ENCODE peak calls at places on chromosome 9, in six cellular contexts. Y, I, U, Z, E and K are unnamed samples.

GRCh38 chr9:111945216-111945615 is 48.6 kb downstream of the UGCG start:
- DNase-seq in Y (no peak), I (no peak), U (no peak), Z (peak), E (no peak), K (no peak)

GRCh38 chr9:116238225-116238624 is 84.6 kb downstream of the PAPPA start:
- DNase-seq in Y (no peak), I (peak), U (no peak), Z (no peak), E (no peak), K (no peak)

GRCh38 chr9:133973111-133973790 is 18.9 kb downstream of the VAV2 start:
- DNase-seq in Y (no peak), I (no peak), U (no peak), Z (no peak), E (no peak), K (no peak)

GRCh38 chr9:85859751-85860150 is 81.2 kb upstream of the NAA35 start:
- DNase-seq in Y (no peak), I (no peak), U (no peak), Z (no peak), E (no peak), K (no peak)

GRCh38 chr9:122221223-122221811 is 7.4 kb downstream of the LHX6 start:
- DNase-seq in Y (peak), I (no peak), U (no peak), Z (no peak), E (peak), K (peak)

GRCh38 chr9:124257070-124257864 is 482 bp upstream of the NEK6 start:
- DNase-seq in Y (no peak), I (no peak), U (no peak), Z (peak), E (peak), K (no peak)

GRCh38 chr9:127586537-127586936 is 25.5 kb upstream of the STXBP1 start:
- DNase-seq in Y (peak), I (peak), U (peak), Z (peak), E (peak), K (peak)

GRCh38 chr9:93675336-93676150 is 99.2 kb downstream of the PHF2 start:
- DNase-seq in Y (no peak), I (no peak), U (no peak), Z (no peak), E (peak), K (peak)

GRCh38 chr9:14111670-14112069 is 202.3 kb downstream of the NFIB start:
- DNase-seq in Y (no peak), I (no peak), U (no peak), Z (peak), E (no peak), K (no peak)

GRCh38 chr9:129143461-129143927 is 32.3 kb downstream of the PTPA start:
- DNase-seq in Y (peak), I (no peak), U (peak), Z (peak), E (no peak), K (peak)

GRCh38 chr9:88280816-88281382 is 107.3 kb upstream of the SPIN1 start:
- DNase-seq in Y (no peak), I (no peak), U (no peak), Z (no peak), E (peak), K (peak)

GRCh38 chr9:133148351-133149129 is 15.2 kb downstream of the GBGT1 start:
- DNase-seq in Y (no peak), I (peak), U (no peak), Z (peak), E (peak), K (no peak)

GRCh38 chr9:71552480-71552879 is 215.8 kb downstream of the CEMIP2 start:
- DNase-seq in Y (no peak), I (no peak), U (no peak), Z (no peak), E (peak), K (peak)

GRCh38 chr9:16426716-16427115 is 443.8 kb downstream of the BNC2 start:
- DNase-seq in Y (no peak), I (no peak), U (no peak), Z (no peak), E (no peak), K (no peak)

GRCh38 chr9:22216730-22217160 is 207.6 kb upstream of the CDKN2B start:
- DNase-seq in Y (peak), I (no peak), U (no peak), Z (no peak), E (no peak), K (no peak)

GRCh38 chr9:124110307-124110915 is 98.8 kb downstream of the LHX2 start:
- DNase-seq in Y (peak), I (peak), U (peak), Z (peak), E (peak), K (peak)

GRCh38 chr9:107294756-107295155 is 11.7 kb downstream of the RAD23B start:
- DNase-seq in Y (no peak), I (no peak), U (no peak), Z (no peak), E (no peak), K (no peak)

GRCh38 chr9:134661299-134661698 is 19.7 kb downstream of the COL5A1 start:
- DNase-seq in Y (no peak), I (no peak), U (no peak), Z (no peak), E (no peak), K (no peak)

GRCh38 chr9:6444108-6444507 is 31.1 kb downstream of the UHRF2 start:
- DNase-seq in Y (no peak), I (no peak), U (no peak), Z (no peak), E (no peak), K (no peak)

GRCh38 chr9:111959468-111959941 is 62.9 kb downstream of the UGCG start:
- DNase-seq in Y (peak), I (peak), U (no peak), Z (peak), E (no peak), K (no peak)

GRCh38 chr9:131393622-131394463 is at the start of gene PRRC2B:
- DNase-seq in Y (peak), I (peak), U (peak), Z (peak), E (peak), K (peak)

GRCh38 chr9:38380230-38380871 is 12.2 kb upstream of the ALDH1B1 start:
- DNase-seq in Y (peak), I (no peak), U (no peak), Z (no peak), E (no peak), K (no peak)

GRCh38 chr9:32502459-32502858 is 23.5 kb downstream of the RIGI start:
- DNase-seq in Y (no peak), I (no peak), U (no peak), Z (peak), E (no peak), K (no peak)

GRCh38 chr9:134514503-134514902 is 127.1 kb upstream of the COL5A1 start:
- DNase-seq in Y (no peak), I (no peak), U (no peak), Z (no peak), E (no peak), K (no peak)

GRCh38 chr9:135130266-135130976 is 43.0 kb downstream of the OLFM1 start:
- DNase-seq in Y (no peak), I (no peak), U (peak), Z (no peak), E (no peak), K (no peak)

GRCh38 chr9:112348993-112349333 is 15.5 kb upstream of the PTBP3 start:
- DNase-seq in Y (no peak), I (no peak), U (no peak), Z (no peak), E (no peak), K (no peak)

GRCh38 chr9:124298646-124299235 is 41.0 kb downstream of the NEK6 start:
- DNase-seq in Y (peak), I (no peak), U (no peak), Z (no peak), E (no peak), K (no peak)

GRCh38 chr9:134164879-134165278 is 515 bp upstream of the RNU6ATAC start:
- DNase-seq in Y (no peak), I (no peak), U (no peak), Z (no peak), E (no peak), K (no peak)

GRCh38 chr9:107639426-107639825 is 149.9 kb upstream of the KLF4 start:
- DNase-seq in Y (no peak), I (no peak), U (no peak), Z (peak), E (no peak), K (no peak)

GRCh38 chr9:113589890-113590289 is 126.4 kb downstream of the RGS3 start:
- DNase-seq in Y (peak), I (no peak), U (no peak), Z (peak), E (no peak), K (no peak)

GRCh38 chr9:71767421-71768321 is 642 bp downstream of the CEMIP2 start:
- DNase-seq in Y (no peak), I (no peak), U (peak), Z (peak), E (peak), K (peak)

GRCh38 chr9:132614324-132614723 is 31.9 kb downstream of the BARHL1 start:
- DNase-seq in Y (no peak), I (no peak), U (no peak), Z (no peak), E (no peak), K (no peak)

DNA sequence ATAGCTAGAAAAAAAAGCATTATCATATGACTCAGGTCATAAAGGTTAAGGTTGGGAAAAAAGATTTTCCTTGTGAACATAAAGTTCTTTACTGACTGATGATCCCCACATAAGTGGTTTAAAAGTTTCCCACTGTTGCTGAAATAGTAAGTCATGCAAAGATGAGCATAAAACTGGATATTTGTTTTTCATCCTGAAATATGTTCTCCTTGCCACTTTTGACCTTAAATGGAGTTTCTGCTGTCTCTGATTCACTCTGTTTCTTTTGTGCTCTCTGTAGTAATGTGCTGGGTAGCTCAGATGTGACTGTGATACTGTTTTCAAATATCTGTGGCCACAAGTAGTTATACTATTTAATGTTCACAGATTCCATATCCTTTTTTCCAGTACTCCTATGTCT is 162.5 kb upstream of the GAS1 start:
- DNase-seq in Y (no peak), I (no peak), U (no peak), Z (no peak), E (no peak), K (no peak)
- TF ChIP-seq JUN in Y (no peak), I (no peak), U (no peak), Z (no peak), E (no peak), K (no peak)

DNA sequence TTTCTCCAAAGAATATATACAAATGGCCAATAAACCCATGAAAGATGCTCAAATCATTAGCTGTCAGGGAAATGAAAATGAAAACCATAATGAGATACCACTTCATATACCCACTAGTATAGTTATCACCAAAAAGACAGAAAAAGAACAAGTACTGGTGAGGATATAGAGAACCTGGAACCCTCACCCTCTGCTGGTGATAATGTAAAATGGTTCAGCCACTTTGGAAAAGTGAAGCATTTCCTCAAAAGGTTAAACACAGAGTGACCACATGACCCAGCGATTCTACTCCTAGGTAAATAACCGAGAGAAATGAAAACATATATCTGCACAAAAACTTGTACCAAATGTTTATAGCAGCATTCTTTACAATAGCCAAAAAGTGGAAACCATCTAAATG is 72.0 kb downstream of the HSD17B3 start:
- DNase-seq in Y (no peak), I (no peak), U (peak), Z (no peak), E (no peak), K (no peak)
- TF ChIP-seq JUN in Y (no peak), I (no peak), U (no peak), Z (no peak), E (no peak), K (no peak)

DNA sequence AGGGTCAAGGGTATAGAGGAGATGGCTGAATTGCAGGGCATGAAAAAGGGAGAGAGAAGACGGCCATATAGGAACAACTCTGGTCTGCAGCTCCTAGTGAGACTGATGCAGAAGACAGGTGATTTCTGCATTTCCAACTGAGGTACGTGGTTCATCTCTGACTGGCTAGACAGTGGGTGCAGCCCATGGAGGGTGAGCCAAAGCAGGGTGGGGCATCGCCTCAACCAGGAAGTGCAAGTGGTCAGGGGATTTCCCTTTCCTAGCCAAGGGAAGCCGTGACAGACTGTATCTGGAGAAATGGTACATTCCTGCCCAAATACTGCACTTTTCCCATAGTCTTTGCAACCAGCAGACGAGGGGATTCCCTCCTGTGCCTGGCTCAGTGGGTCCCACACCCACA is 22.6 kb upstream of the GNAQ start:
- DNase-seq in Y (no peak), I (no peak), U (no peak), Z (no peak), E (no peak), K (no peak)
- TF ChIP-seq JUN in Y (no peak), I (no peak), U (no peak), Z (no peak), E (no peak), K (no peak)

DNA sequence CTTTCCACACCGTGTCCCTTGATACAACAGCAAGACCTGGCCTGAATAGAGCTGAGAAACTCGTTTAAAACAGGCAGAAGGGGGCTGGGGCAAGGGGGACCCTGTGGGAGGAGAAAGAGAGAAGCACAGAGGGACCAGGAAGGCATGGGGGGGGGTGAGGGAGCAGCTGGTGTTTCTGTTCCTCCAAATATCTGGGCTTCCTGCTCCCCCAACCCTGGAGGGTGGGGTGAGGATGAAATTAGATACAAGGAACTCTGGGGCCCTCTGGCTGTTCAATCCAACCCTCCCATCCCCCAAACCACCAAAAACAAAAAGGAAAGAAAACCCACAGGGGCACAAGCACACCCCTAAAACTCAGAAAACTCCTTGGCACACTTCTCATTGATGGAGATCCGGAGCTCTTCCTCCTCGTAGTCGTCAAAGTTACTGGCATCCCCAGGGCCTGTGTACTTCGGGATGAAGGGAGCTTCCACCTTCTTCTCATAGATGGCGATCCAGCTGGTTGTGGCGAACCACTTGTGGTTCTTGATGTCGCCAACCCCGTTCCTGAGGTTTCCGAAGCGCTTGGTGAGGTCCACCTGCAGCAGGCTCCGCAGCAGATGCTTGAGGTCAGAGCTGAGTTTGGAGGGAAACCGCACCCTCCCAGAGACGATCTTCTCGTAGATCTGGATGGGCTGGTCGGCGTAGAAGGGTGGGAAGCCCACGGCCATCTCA is 1.1 kb downstream of the PRKACG start:
- DNase-seq in Y (no peak), I (no peak), U (no peak), Z (no peak), E (no peak), K (no peak)
- TF ChIP-seq JUN in Y (no peak), I (no peak), U (no peak), Z (no peak), E (no peak), K (no peak)

DNA sequence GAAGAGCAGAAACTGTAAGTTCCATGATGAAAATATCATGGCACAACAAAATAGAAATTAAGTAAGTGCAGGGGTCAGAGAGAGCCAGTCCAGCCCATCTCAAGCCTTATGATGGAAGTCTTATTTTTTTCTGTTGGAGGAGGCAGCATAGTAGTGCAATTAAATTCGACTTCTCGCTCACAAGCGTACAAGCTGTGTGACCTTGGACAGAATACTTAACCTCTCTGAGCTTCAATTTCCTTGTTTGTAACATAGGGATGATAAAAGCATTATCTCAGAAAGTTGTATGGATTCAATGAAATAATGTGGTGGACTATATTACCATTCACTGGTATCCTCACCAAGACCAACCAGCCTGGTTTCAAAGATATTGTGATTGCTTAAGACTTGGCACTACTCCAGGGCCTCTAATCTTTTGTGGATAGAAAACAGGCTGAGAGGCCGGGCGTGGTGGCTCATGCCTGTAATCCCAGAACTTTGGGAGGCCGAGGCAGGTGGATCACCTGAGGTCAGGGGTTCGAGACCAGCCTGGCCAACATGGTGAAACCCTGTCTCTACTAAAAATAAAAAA is 26.8 kb upstream of the MVB12B start:
- DNase-seq in Y (peak), I (no peak), U (no peak), Z (no peak), E (no peak), K (no peak)
- TF ChIP-seq JUN in Y (no peak), I (no peak), U (no peak), Z (no peak), E (no peak), K (no peak)

GRCh38 chr9:86946712-86947145 is 577 bp downstream of the GAS1 start:
- DNase-seq in Y (no peak), I (peak), U (peak), Z (peak), E (peak), K (no peak)
- TF ChIP-seq JUN in Y (no peak), I (no peak), U (no peak), Z (no peak), E (no peak), K (no peak)

GRCh38 chr9:34573599-34574325 is 15.8 kb downstream of the CNTFR start:
- DNase-seq in Y (no peak), I (no peak), U (no peak), Z (no peak), E (no peak), K (no peak)

GRCh38 chr9:34572092-34572491 is 17.4 kb downstream of the CNTFR start:
- DNase-seq in Y (no peak), I (no peak), U (no peak), Z (no peak), E (no peak), K (no peak)

GRCh38 chr9:34572628-34573027 is 16.9 kb downstream of the CNTFR start:
- DNase-seq in Y (no peak), I (no peak), U (no peak), Z (no peak), E (no peak), K (no peak)

GRCh38 chr9:34570422-34571179 is 18.9 kb downstream of the CNTFR start:
- DNase-seq in Y (no peak), I (no peak), U (no peak), Z (no peak), E (no peak), K (no peak)

DNA sequence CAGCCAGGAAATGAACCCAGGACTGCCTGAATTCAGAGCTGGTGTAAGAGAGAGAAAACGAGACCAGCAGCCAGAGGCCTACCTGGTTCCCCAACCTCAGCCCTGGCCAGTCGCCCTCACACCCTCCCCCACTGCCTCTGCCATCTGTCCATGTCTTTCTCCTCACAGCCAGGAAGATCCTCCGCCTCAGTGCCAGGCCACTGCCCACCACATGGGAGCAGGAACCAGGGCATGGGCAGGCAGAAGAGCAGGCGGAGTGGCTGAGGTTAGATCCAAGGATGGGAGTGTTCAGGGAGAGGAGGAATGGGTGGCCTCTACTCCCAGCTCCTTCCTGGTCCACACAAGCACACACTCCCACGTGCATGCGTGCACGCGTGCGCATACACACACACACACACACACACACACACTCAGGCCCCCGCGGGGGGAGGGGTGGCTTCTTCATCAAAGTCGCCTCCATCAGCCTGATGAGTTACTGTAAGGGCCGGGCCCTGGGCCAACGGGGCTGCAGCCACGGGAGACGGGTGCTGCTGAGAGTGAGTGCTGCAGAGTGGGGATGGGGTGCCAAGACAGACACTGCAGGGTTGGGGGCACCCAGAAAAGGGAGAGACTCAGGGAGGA is 18.2 kb downstream of the CNTFR start:
- DNase-seq in Y (no peak), I (no peak), U (no peak), Z (no peak), E (no peak), K (no peak)
- TF ChIP-seq JUN in Y (no peak), I (no peak), U (no peak), Z (no peak), E (no peak), K (no peak)